ENCODE peak calls at places on chromosomes 4 and X, in nine cellular contexts. One of them, this sample, is unnamed.

GRCh38 chr4:121776610-121777401 is 11.8 kb upstream of the SMIM43 start:
- DNase-seq in heart right ventricle: no peak
- DNase-seq in A549: no peak
- DNase-seq in testis: no peak
- DNase-seq in GM12878: no peak
- DNase-seq in CD4-positive, alpha-beta T cell: no peak
- DNase-seq in lower lobe of right lung: no peak
- DNase-seq in H9: no peak
- DNase-seq in fibroblast of lung: no peak
- DNase-seq in this sample: no peak

GRCh38 chr4:138972956-138973819 is 42.4 kb upstream of the NOCT start:
- DNase-seq in heart right ventricle: no peak
- DNase-seq in A549: no peak
- DNase-seq in testis: no peak
- DNase-seq in GM12878: no peak
- DNase-seq in CD4-positive, alpha-beta T cell: no peak
- DNase-seq in lower lobe of right lung: no peak
- DNase-seq in H9: peak; percentile 62
- DNase-seq in fibroblast of lung: no peak
- DNase-seq in this sample: no peak

GRCh38 chr4:53132117-53132889 is 233.6 kb downstream of the SCFD2 start:
- DNase-seq in heart right ventricle: no peak
- DNase-seq in A549: no peak
- DNase-seq in testis: no peak
- DNase-seq in GM12878: no peak
- DNase-seq in CD4-positive, alpha-beta T cell: no peak
- DNase-seq in lower lobe of right lung: no peak
- DNase-seq in H9: no peak
- DNase-seq in fibroblast of lung: no peak
- DNase-seq in this sample: no peak

GRCh38 chr4:8254076-8254475 is 15.5 kb upstream of the HTRA3 start:
- DNase-seq in heart right ventricle: no peak
- DNase-seq in A549: no peak
- DNase-seq in testis: no peak
- DNase-seq in GM12878: no peak
- DNase-seq in CD4-positive, alpha-beta T cell: no peak
- DNase-seq in lower lobe of right lung: no peak
- DNase-seq in H9: no peak
- DNase-seq in fibroblast of lung: no peak
- DNase-seq in this sample: no peak

GRCh38 chrX:69158166-69159040 is 6.8 kb downstream of the PJA1 start:
- DNase-seq in heart right ventricle: peak; percentile 41
- DNase-seq in A549: peak; percentile 63
- DNase-seq in testis: peak; percentile 73
- DNase-seq in GM12878: no peak
- DNase-seq in CD4-positive, alpha-beta T cell: peak; percentile 20
- DNase-seq in lower lobe of right lung: no peak
- DNase-seq in H9: peak; percentile 49
- DNase-seq in fibroblast of lung: peak; percentile 72
- DNase-seq in this sample: peak; percentile 71

GRCh38 chrX:36986231-36986630 is 21.9 kb upstream of the FAM47C start:
- DNase-seq in heart right ventricle: no peak
- DNase-seq in A549: no peak
- DNase-seq in testis: no peak
- DNase-seq in GM12878: no peak
- DNase-seq in CD4-positive, alpha-beta T cell: no peak
- DNase-seq in lower lobe of right lung: no peak
- DNase-seq in H9: peak; percentile 41
- DNase-seq in fibroblast of lung: no peak
- DNase-seq in this sample: no peak

GRCh38 chr4:87219648-87220093 is 747 bp downstream of the KLHL8 start:
- DNase-seq in heart right ventricle: peak; percentile 42
- DNase-seq in A549: peak; percentile 21
- DNase-seq in testis: peak; percentile 54
- DNase-seq in GM12878: no peak
- DNase-seq in CD4-positive, alpha-beta T cell: peak; percentile 41
- DNase-seq in lower lobe of right lung: peak; percentile 76
- DNase-seq in H9: peak; percentile 38
- DNase-seq in fibroblast of lung: peak; percentile 45
- DNase-seq in this sample: peak; percentile 18

GRCh38 chr4:79678472-79679202 is 270.6 kb upstream of the GK2 start:
- DNase-seq in heart right ventricle: no peak
- DNase-seq in A549: no peak
- DNase-seq in testis: peak; percentile 21
- DNase-seq in GM12878: no peak
- DNase-seq in CD4-positive, alpha-beta T cell: no peak
- DNase-seq in lower lobe of right lung: no peak
- DNase-seq in H9: no peak
- DNase-seq in fibroblast of lung: peak; percentile 74
- DNase-seq in this sample: no peak

GRCh38 chr4:85939595-85939994 is 420.3 kb downstream of the MAPK10 start:
- DNase-seq in heart right ventricle: no peak
- DNase-seq in A549: no peak
- DNase-seq in testis: no peak
- DNase-seq in GM12878: no peak
- DNase-seq in CD4-positive, alpha-beta T cell: no peak
- DNase-seq in lower lobe of right lung: no peak
- DNase-seq in H9: no peak
- DNase-seq in fibroblast of lung: no peak
- DNase-seq in this sample: no peak

GRCh38 chr4:156888762-156889161 is 82.8 kb downstream of the PDGFC start:
- DNase-seq in heart right ventricle: no peak
- DNase-seq in A549: no peak
- DNase-seq in testis: no peak
- DNase-seq in GM12878: no peak
- DNase-seq in CD4-positive, alpha-beta T cell: no peak
- DNase-seq in lower lobe of right lung: no peak
- DNase-seq in H9: no peak
- DNase-seq in fibroblast of lung: peak; percentile 92
- DNase-seq in this sample: no peak

GRCh38 chr4:7334521-7335275 is 100.0 kb downstream of the PSAPL1 start:
- DNase-seq in heart right ventricle: no peak
- DNase-seq in A549: no peak
- DNase-seq in testis: no peak
- DNase-seq in GM12878: no peak
- DNase-seq in CD4-positive, alpha-beta T cell: no peak
- DNase-seq in lower lobe of right lung: peak; percentile 34
- DNase-seq in H9: no peak
- DNase-seq in fibroblast of lung: no peak
- DNase-seq in this sample: no peak

GRCh38 chrX:119945481-119945880 is 1.9 kb upstream of the NKAP start:
- DNase-seq in heart right ventricle: no peak
- DNase-seq in A549: no peak
- DNase-seq in testis: no peak
- DNase-seq in GM12878: no peak
- DNase-seq in CD4-positive, alpha-beta T cell: no peak
- DNase-seq in lower lobe of right lung: no peak
- DNase-seq in H9: no peak
- DNase-seq in fibroblast of lung: no peak
- DNase-seq in this sample: no peak

GRCh38 chrX:119942173-119942819 is 1.3 kb downstream of the NKAP start:
- DNase-seq in heart right ventricle: no peak
- DNase-seq in A549: no peak
- DNase-seq in testis: no peak
- DNase-seq in GM12878: no peak
- DNase-seq in CD4-positive, alpha-beta T cell: no peak
- DNase-seq in lower lobe of right lung: no peak
- DNase-seq in H9: no peak
- DNase-seq in fibroblast of lung: no peak
- DNase-seq in this sample: no peak

GRCh38 chrX:119943185-119943988 is at the start of gene NKAP:
- DNase-seq in heart right ventricle: peak; percentile 66
- DNase-seq in A549: peak; percentile 96
- DNase-seq in testis: peak; percentile 89
- DNase-seq in GM12878: peak; percentile 73
- DNase-seq in CD4-positive, alpha-beta T cell: peak; percentile 72
- DNase-seq in lower lobe of right lung: peak; percentile 80
- DNase-seq in H9: peak; percentile 86
- DNase-seq in fibroblast of lung: peak; percentile 93
- DNase-seq in this sample: peak; percentile 58

GRCh38 chrX:119941336-119941735 is 2.2 kb downstream of the NKAP start:
- DNase-seq in heart right ventricle: no peak
- DNase-seq in A549: no peak
- DNase-seq in testis: no peak
- DNase-seq in GM12878: no peak
- DNase-seq in CD4-positive, alpha-beta T cell: no peak
- DNase-seq in lower lobe of right lung: no peak
- DNase-seq in H9: no peak
- DNase-seq in fibroblast of lung: no peak
- DNase-seq in this sample: no peak

GRCh38 chrX:119942831-119943184 is 743 bp downstream of the NKAP start:
- DNase-seq in heart right ventricle: no peak
- DNase-seq in A549: peak; percentile 4
- DNase-seq in testis: no peak
- DNase-seq in GM12878: no peak
- DNase-seq in CD4-positive, alpha-beta T cell: no peak
- DNase-seq in lower lobe of right lung: no peak
- DNase-seq in H9: no peak
- DNase-seq in fibroblast of lung: peak; percentile 2
- DNase-seq in this sample: no peak
- H3K27ac ChIP-seq in heart right ventricle: peak overlapping the region; percentile 84
- H3K27ac ChIP-seq in A549: peak overlapping the region; percentile 85
- H3K27ac ChIP-seq in testis: peak overlapping the region; percentile 85
- H3K27ac ChIP-seq in GM12878: peak overlapping the region; percentile 41
- H3K27ac ChIP-seq in CD4-positive, alpha-beta T cell: peak overlapping the region; percentile 91
- H3K27ac ChIP-seq in lower lobe of right lung: peak overlapping the region; percentile 88
- H3K27ac ChIP-seq in H9: no peak overlapping the region
- H3K27ac ChIP-seq in fibroblast of lung: peak overlapping the region; percentile 84
- H3K27ac ChIP-seq in this sample: peak overlapping the region; percentile 86

GRCh38 chr4:75512336-75513211 is 1.6 kb downstream of the RCHY1 start:
- DNase-seq in heart right ventricle: no peak
- DNase-seq in A549: no peak
- DNase-seq in testis: no peak
- DNase-seq in GM12878: peak; percentile 13
- DNase-seq in CD4-positive, alpha-beta T cell: no peak
- DNase-seq in lower lobe of right lung: no peak
- DNase-seq in H9: no peak
- DNase-seq in fibroblast of lung: peak; percentile 83
- DNase-seq in this sample: no peak

GRCh38 chr4:75514949-75515612 is 808 bp downstream of the THAP6 start:
- DNase-seq in heart right ventricle: no peak
- DNase-seq in A549: no peak
- DNase-seq in testis: no peak
- DNase-seq in GM12878: peak; percentile 32
- DNase-seq in CD4-positive, alpha-beta T cell: no peak
- DNase-seq in lower lobe of right lung: no peak
- DNase-seq in H9: no peak
- DNase-seq in fibroblast of lung: no peak
- DNase-seq in this sample: no peak

GRCh38 chr4:75514131-75514948 is at the start of the genes RCHY1 and THAP6:
- DNase-seq in heart right ventricle: peak; percentile 94
- DNase-seq in A549: peak; percentile 94
- DNase-seq in testis: peak; percentile 98
- DNase-seq in GM12878: peak; percentile 78
- DNase-seq in CD4-positive, alpha-beta T cell: peak; percentile 88
- DNase-seq in lower lobe of right lung: peak; percentile 98
- DNase-seq in H9: peak; percentile 97
- DNase-seq in fibroblast of lung: peak; percentile 95
- DNase-seq in this sample: peak; percentile 94

GRCh38 chr4:75513529-75514130 is 573 bp downstream of the RCHY1 start:
- DNase-seq in heart right ventricle: no peak
- DNase-seq in A549: no peak
- DNase-seq in testis: no peak
- DNase-seq in GM12878: no peak
- DNase-seq in CD4-positive, alpha-beta T cell: no peak
- DNase-seq in lower lobe of right lung: no peak
- DNase-seq in H9: no peak
- DNase-seq in fibroblast of lung: peak; percentile 5
- DNase-seq in this sample: no peak

GRCh38 chr4:75511841-75512240 is 2.4 kb downstream of the RCHY1 start:
- DNase-seq in heart right ventricle: no peak
- DNase-seq in A549: no peak
- DNase-seq in testis: no peak
- DNase-seq in GM12878: no peak
- DNase-seq in CD4-positive, alpha-beta T cell: no peak
- DNase-seq in lower lobe of right lung: no peak
- DNase-seq in H9: no peak
- DNase-seq in fibroblast of lung: no peak
- DNase-seq in this sample: no peak
- TF ChIP-seq CTCF in heart right ventricle: no peak
- TF ChIP-seq CTCF in A549: no peak
- TF ChIP-seq CTCF in testis: no peak
- TF ChIP-seq CTCF in GM12878: no peak
- TF ChIP-seq CTCF in CD4-positive, alpha-beta T cell: no peak
- TF ChIP-seq CTCF in lower lobe of right lung: no peak
- TF ChIP-seq CTCF in H9: no peak
- TF ChIP-seq CTCF in fibroblast of lung: no peak
- TF ChIP-seq CTCF in this sample: no peak

GRCh38 chr4:119593698-119594097 is 34.9 kb downstream of the PDE5A start:
- DNase-seq in heart right ventricle: no peak
- DNase-seq in A549: no peak
- DNase-seq in testis: no peak
- DNase-seq in GM12878: no peak
- DNase-seq in CD4-positive, alpha-beta T cell: no peak
- DNase-seq in lower lobe of right lung: no peak
- DNase-seq in H9: no peak
- DNase-seq in fibroblast of lung: no peak
- DNase-seq in this sample: no peak

GRCh38 chr4:119587796-119588195 is 40.8 kb downstream of the PDE5A start:
- DNase-seq in heart right ventricle: no peak
- DNase-seq in A549: no peak
- DNase-seq in testis: no peak
- DNase-seq in GM12878: no peak
- DNase-seq in CD4-positive, alpha-beta T cell: no peak
- DNase-seq in lower lobe of right lung: no peak
- DNase-seq in H9: no peak
- DNase-seq in fibroblast of lung: peak; percentile 30
- DNase-seq in this sample: no peak

GRCh38 chr4:119589165-119589564 is 39.4 kb downstream of the PDE5A start:
- DNase-seq in heart right ventricle: no peak
- DNase-seq in A549: no peak
- DNase-seq in testis: no peak
- DNase-seq in GM12878: no peak
- DNase-seq in CD4-positive, alpha-beta T cell: no peak
- DNase-seq in lower lobe of right lung: no peak
- DNase-seq in H9: no peak
- DNase-seq in fibroblast of lung: no peak
- DNase-seq in this sample: no peak

GRCh38 chr4:119597377-119597776 is 31.2 kb downstream of the PDE5A start:
- DNase-seq in heart right ventricle: no peak
- DNase-seq in A549: no peak
- DNase-seq in testis: no peak
- DNase-seq in GM12878: no peak
- DNase-seq in CD4-positive, alpha-beta T cell: no peak
- DNase-seq in lower lobe of right lung: no peak
- DNase-seq in H9: no peak
- DNase-seq in fibroblast of lung: peak; percentile 38
- DNase-seq in this sample: no peak

GRCh38 chr4:119592708-119593298 is 35.8 kb downstream of the PDE5A start:
- DNase-seq in heart right ventricle: no peak
- DNase-seq in A549: no peak
- DNase-seq in testis: no peak
- DNase-seq in GM12878: no peak
- DNase-seq in CD4-positive, alpha-beta T cell: no peak
- DNase-seq in lower lobe of right lung: no peak
- DNase-seq in H9: no peak
- DNase-seq in fibroblast of lung: peak; percentile 71
- DNase-seq in this sample: no peak
- H3K27ac ChIP-seq in heart right ventricle: no peak overlapping the region
- H3K27ac ChIP-seq in A549: no peak overlapping the region
- H3K27ac ChIP-seq in testis: no peak overlapping the region
- H3K27ac ChIP-seq in GM12878: no peak overlapping the region
- H3K27ac ChIP-seq in CD4-positive, alpha-beta T cell: no peak overlapping the region
- H3K27ac ChIP-seq in lower lobe of right lung: no peak overlapping the region
- H3K27ac ChIP-seq in H9: no peak overlapping the region
- H3K27ac ChIP-seq in fibroblast of lung: no peak overlapping the region
- H3K27ac ChIP-seq in this sample: no peak overlapping the region

GRCh38 chrX:23202316-23202715 is 132.3 kb upstream of the PTCHD1 start:
- DNase-seq in heart right ventricle: no peak
- DNase-seq in A549: no peak
- DNase-seq in testis: no peak
- DNase-seq in GM12878: no peak
- DNase-seq in CD4-positive, alpha-beta T cell: no peak
- DNase-seq in lower lobe of right lung: no peak
- DNase-seq in H9: no peak
- DNase-seq in fibroblast of lung: no peak
- DNase-seq in this sample: no peak
- TF ChIP-seq CTCF in heart right ventricle: no peak
- TF ChIP-seq CTCF in A549: no peak
- TF ChIP-seq CTCF in testis: no peak
- TF ChIP-seq CTCF in GM12878: no peak
- TF ChIP-seq CTCF in CD4-positive, alpha-beta T cell: no peak
- TF ChIP-seq CTCF in lower lobe of right lung: no peak
- TF ChIP-seq CTCF in H9: no peak
- TF ChIP-seq CTCF in fibroblast of lung: no peak
- TF ChIP-seq CTCF in this sample: no peak